ENCODE peak calls at places on chromosomes 2 and 18, in six cellular contexts. One of them, this sample, is unnamed.
A peak's percentile ranks its signal among the peaks of the same experiment; 100 is the strongest.

GRCh38 chr2:108612514-108613183 is 78.4 kb downstream of the LIMS1 start:
- DNase-seq in H1: no peak
- DNase-seq in K562: peak; percentile 32
- DNase-seq in HepG2: no peak
- DNase-seq in GM12891: no peak
- DNase-seq in GM12878: peak; percentile 91
- DNase-seq in this sample: peak; percentile 61

GRCh38 chr2:207288628-207289027 is 122.9 kb upstream of the KLF7 start:
- DNase-seq in GM12891: no peak
- DNase-seq in K562: no peak
- DNase-seq in H1: no peak
- DNase-seq in HepG2: no peak
- DNase-seq in GM12878: peak; percentile 59
- DNase-seq in this sample: no peak

GRCh38 chr2:215833531-215834162 is 179.7 kb downstream of the MREG start:
- DNase-seq in GM12878: no peak
- DNase-seq in K562: peak; percentile 16
- DNase-seq in HepG2: peak; percentile 100
- DNase-seq in H1: no peak
- DNase-seq in GM12891: no peak
- DNase-seq in this sample: no peak

GRCh38 chr2:118047273-118047898 is 33.5 kb upstream of the CCDC93 start:
- DNase-seq in HepG2: no peak
- DNase-seq in GM12878: no peak
- DNase-seq in K562: no peak
- DNase-seq in GM12891: no peak
- DNase-seq in H1: no peak
- DNase-seq in this sample: no peak

GRCh38 chr2:30351941-30352340 is 95.1 kb upstream of the LCLAT1 start:
- DNase-seq in GM12878: no peak
- DNase-seq in H1: no peak
- DNase-seq in HepG2: no peak
- DNase-seq in GM12891: no peak
- DNase-seq in K562: no peak
- DNase-seq in this sample: no peak

GRCh38 chr2:220356076-220356475 is 728.6 kb downstream of the SLC4A3 start:
- DNase-seq in GM12891: no peak
- DNase-seq in HepG2: no peak
- DNase-seq in GM12878: no peak
- DNase-seq in H1: no peak
- DNase-seq in K562: no peak
- DNase-seq in this sample: no peak

GRCh38 chr2:69770193-69770702 is 28.3 kb downstream of the ANXA4 start:
- DNase-seq in GM12878: no peak
- DNase-seq in HepG2: peak; percentile 68
- DNase-seq in H1: no peak
- DNase-seq in GM12891: no peak
- DNase-seq in K562: peak; percentile 48
- DNase-seq in this sample: no peak

GRCh38 chr18:21389903-21390302 is 147.9 kb downstream of the GREB1L start:
- DNase-seq in GM12891: no peak
- DNase-seq in HepG2: no peak
- DNase-seq in H1: no peak
- DNase-seq in K562: no peak
- DNase-seq in GM12878: no peak
- DNase-seq in this sample: no peak

GRCh38 chr18:49851624-49852023 is 38.3 kb upstream of the ACAA2 start:
- DNase-seq in H1: no peak
- DNase-seq in K562: no peak
- DNase-seq in GM12878: no peak
- DNase-seq in GM12891: no peak
- DNase-seq in HepG2: no peak
- DNase-seq in this sample: no peak

GRCh38 chr2:73992036-73992435 is 7.3 kb downstream of the TET3 start:
- DNase-seq in HepG2: no peak
- DNase-seq in H1: no peak
- DNase-seq in K562: no peak
- DNase-seq in GM12878: no peak
- DNase-seq in GM12891: no peak
- DNase-seq in this sample: no peak

DNA sequence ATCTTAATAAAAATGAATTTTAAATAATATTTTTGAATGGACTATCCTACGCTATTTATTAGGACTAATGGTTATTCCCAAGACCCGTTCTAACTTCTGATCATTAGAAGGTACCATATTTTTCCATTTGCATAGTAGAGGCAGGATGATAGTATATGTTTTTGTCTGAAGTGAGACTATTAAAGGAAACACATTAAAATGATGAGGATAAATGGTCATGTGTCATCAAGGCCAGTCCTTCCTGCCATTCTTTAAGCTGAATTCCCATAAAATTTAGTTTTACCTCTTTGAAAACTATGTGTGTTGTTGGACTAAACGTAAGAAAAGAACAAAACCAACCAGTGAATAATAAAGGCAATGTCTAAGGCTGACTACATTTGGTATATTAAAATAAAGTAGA is 121.8 kb downstream of the SLC8A1 start:
- DNase-seq in H1: no peak
- DNase-seq in GM12878: no peak
- DNase-seq in HepG2: no peak
- DNase-seq in GM12891: no peak
- DNase-seq in K562: no peak
- DNase-seq in this sample: no peak
- TF ChIP-seq TAF1 in H1: no peak
- TF ChIP-seq TAF1 in GM12878: no peak
- TF ChIP-seq TAF1 in HepG2: no peak
- TF ChIP-seq TAF1 in GM12891: no peak
- TF ChIP-seq TAF1 in K562: no peak
- TF ChIP-seq TAF1 in this sample: no peak

GRCh38 chr18:12377556-12378553 is 828 bp upstream of the AFG3L2 start:
- DNase-seq in K562: no peak
- DNase-seq in GM12891: no peak
- DNase-seq in H1: no peak
- DNase-seq in HepG2: no peak
- DNase-seq in GM12878: no peak
- DNase-seq in this sample: no peak
- TF ChIP-seq POLR2A in K562: peak; percentile 82
- TF ChIP-seq POLR2A in GM12891: no peak
- TF ChIP-seq POLR2A in H1: peak; percentile 60
- TF ChIP-seq POLR2A in HepG2: peak; percentile 87
- TF ChIP-seq POLR2A in GM12878: no peak
- TF ChIP-seq POLR2A in this sample: no peak

GRCh38 chr2:105397025-105397722 is 1.7 kb downstream of the FHL2 start:
- DNase-seq in K562: peak; percentile 36
- DNase-seq in GM12891: no peak
- DNase-seq in H1: no peak
- DNase-seq in HepG2: no peak
- DNase-seq in GM12878: no peak
- DNase-seq in this sample: no peak

GRCh38 chr2:105393373-105394055 is 5.3 kb downstream of the FHL2 start:
- DNase-seq in K562: no peak
- DNase-seq in H1: no peak
- DNase-seq in HepG2: no peak
- DNase-seq in GM12878: no peak
- DNase-seq in GM12891: no peak
- DNase-seq in this sample: no peak

GRCh38 chr2:105395691-105396090 is 3.2 kb downstream of the FHL2 start:
- DNase-seq in H1: no peak
- DNase-seq in HepG2: no peak
- DNase-seq in GM12891: no peak
- DNase-seq in GM12878: no peak
- DNase-seq in K562: no peak
- DNase-seq in this sample: no peak

GRCh38 chr2:105396254-105397024 is 2.4 kb downstream of the FHL2 start:
- DNase-seq in GM12891: no peak
- DNase-seq in GM12878: no peak
- DNase-seq in K562: peak; percentile 34
- DNase-seq in H1: no peak
- DNase-seq in HepG2: peak; percentile 85
- DNase-seq in this sample: no peak

GRCh38 chr2:105394951-105395611 is 3.8 kb downstream of the FHL2 start:
- DNase-seq in GM12878: no peak
- DNase-seq in H1: no peak
- DNase-seq in HepG2: peak; percentile 94
- DNase-seq in GM12891: no peak
- DNase-seq in K562: no peak
- DNase-seq in this sample: no peak
- TF ChIP-seq POLR2AphosphoS5 in GM12878: no peak
- TF ChIP-seq POLR2AphosphoS5 in H1: peak; percentile 73
- TF ChIP-seq POLR2AphosphoS5 in HepG2: no peak
- TF ChIP-seq POLR2AphosphoS5 in GM12891: no peak
- TF ChIP-seq POLR2AphosphoS5 in K562: no peak
- TF ChIP-seq POLR2AphosphoS5 in this sample: no peak

DNA sequence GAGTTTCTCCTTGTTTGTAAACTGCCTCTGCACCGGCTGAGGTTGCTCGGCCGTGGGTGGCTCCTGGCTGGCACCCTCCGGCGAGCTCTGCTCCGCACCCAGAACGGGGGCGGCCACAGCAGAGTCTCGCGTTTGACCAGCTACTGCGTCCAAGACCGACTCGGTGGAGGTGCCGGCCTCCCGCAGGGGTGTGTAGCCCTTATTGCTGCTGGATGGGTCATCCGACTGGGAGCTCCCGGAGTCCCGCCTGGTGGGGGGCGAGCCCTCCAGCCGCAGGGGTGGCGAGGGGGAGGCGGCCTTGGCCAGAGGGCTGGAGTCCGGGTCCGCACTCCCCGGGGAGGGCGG is 5.1 kb downstream of the TMEM200C start:
- DNase-seq in GM12878: no peak
- DNase-seq in H1: peak; percentile 78
- DNase-seq in HepG2: peak; percentile 5
- DNase-seq in K562: no peak
- DNase-seq in GM12891: no peak
- DNase-seq in this sample: no peak
- TF ChIP-seq TAF1 in GM12878: no peak
- TF ChIP-seq TAF1 in H1: no peak
- TF ChIP-seq TAF1 in HepG2: no peak
- TF ChIP-seq TAF1 in K562: no peak
- TF ChIP-seq TAF1 in GM12891: no peak
- TF ChIP-seq TAF1 in this sample: no peak

This sample was measured in GM12892.